ENCODE peak calls at places on chromosomes 16 and 17, in six cellular contexts. E is A549, Q is HepG2, R is transverse colon, H is H1, D is GM12878. W is an unnamed sample.
A peak's percentile ranks its signal among the peaks of the same experiment; 100 is the strongest.

GRCh38 chr17:40468560-40468959 is 25.3 kb downstream of the IGFBP4 start:
- DNase-seq in E (no peak), R (no peak), Q (no peak), H (no peak), D (no peak), W (no peak)

GRCh38 chr16:85520853-85521736 is 92.0 kb upstream of the GSE1 start:
- DNase-seq in R (peak; percentile 91), H (no peak), D (no peak), Q (peak; percentile 71), E (no peak), W (no peak)

GRCh38 chr16:29898786-29899515 is 399 bp downstream of the SEZ6L2 start:
- DNase-seq in D (no peak), R (peak; percentile 69), Q (no peak), H (no peak), E (peak; percentile 58), W (no peak)

GRCh38 chr17:82234211-82235055 is 5.6 kb downstream of the SLC16A3 start:
- DNase-seq in R (no peak), Q (no peak), D (no peak), E (no peak), H (no peak), W (no peak)

GRCh38 chr16:88738167-88739084 is 32.1 kb downstream of the CTU2 start:
- DNase-seq in H (no peak), R (no peak), E (no peak), Q (no peak), D (no peak), W (no peak)

GRCh38 chr17:43442711-43443110 is 41.1 kb upstream of the DHX8 start:
- DNase-seq in R (no peak), D (no peak), E (no peak), Q (no peak), H (no peak), W (no peak)

GRCh38 chr16:65446441-65446840 is 324.6 kb upstream of the CDH11 start:
- DNase-seq in D (no peak), E (no peak), Q (no peak), R (no peak), H (no peak), W (no peak)

GRCh38 chr16:75111514-75112280 is 4.9 kb downstream of the LDHD start:
- DNase-seq in E (no peak), R (no peak), Q (no peak), H (no peak), D (no peak), W (peak; percentile 52)

GRCh38 chr16:50306287-50306686 is 39.9 kb downstream of the ADCY7 start:
- DNase-seq in E (no peak), D (no peak), Q (no peak), H (no peak), R (no peak), W (no peak)

GRCh38 chr17:56786989-56787482 is 46.7 kb downstream of the C17orf67 start:
- DNase-seq in E (peak; percentile 27), D (peak; percentile 60), Q (peak; percentile 73), H (no peak), R (peak; percentile 25), W (no peak)

GRCh38 chr17:8362651-8363332 is 13.7 kb downstream of the KRABD2 start:
- DNase-seq in Q (no peak), D (no peak), H (no peak), R (no peak), E (no peak), W (no peak)

GRCh38 chr17:40110457-40110856 is 10.1 kb upstream of the NR1D1 start:
- DNase-seq in E (no peak), D (no peak), H (no peak), R (no peak), Q (no peak), W (peak; percentile 21)

GRCh38 chr16:74521691-74522090 is 85.2 kb downstream of the GLG1 start:
- DNase-seq in H (no peak), Q (no peak), E (no peak), R (no peak), D (no peak), W (no peak)

GRCh38 chr16:23504453-23505179 is 5.7 kb downstream of the GGA2 start:
- DNase-seq in E (peak; percentile 59), R (peak; percentile 42), D (peak; percentile 77), Q (peak; percentile 58), H (no peak), W (peak; percentile 60)

GRCh38 chr16:86783626-86784266 is 205.4 kb downstream of the FOXL1 start:
- DNase-seq in R (no peak), Q (no peak), H (no peak), D (no peak), E (no peak), W (no peak)

GRCh38 chr16:48590476-48590875 is 19.5 kb downstream of the N4BP1 start:
- DNase-seq in D (no peak), R (no peak), H (no peak), E (no peak), Q (no peak), W (no peak)

GRCh38 chr17:44095647-44096496 is 25.3 kb downstream of the G6PC3 start:
- DNase-seq in D (no peak), R (peak; percentile 58), Q (peak; percentile 94), H (peak; percentile 78), E (peak; percentile 88), W (peak; percentile 73)

GRCh38 chr17:32795339-32795979 is 81.5 kb downstream of the MYO1D start:
- DNase-seq in H (no peak), Q (no peak), E (no peak), D (no peak), R (peak; percentile 55), W (no peak)

GRCh38 chr17:65697661-65698060 is 136.2 kb upstream of the AXIN2 start:
- DNase-seq in E (no peak), Q (no peak), H (no peak), R (peak; percentile 38), D (no peak), W (no peak)

GRCh38 chr17:50976951-50977472 is 110.9 kb upstream of the TOB1 start:
- DNase-seq in D (no peak), H (no peak), R (no peak), Q (no peak), E (no peak), W (no peak)

GRCh38 chr17:40951011-40951622 is 13.7 kb upstream of the KRT23 start:
- DNase-seq in Q (peak; percentile 63), E (no peak), R (no peak), H (no peak), D (no peak), W (no peak)

GRCh38 chr16:35398208-35398607 is 1938.8 kb downstream of the TP53TG3F start:
- DNase-seq in Q (no peak), D (no peak), H (no peak), R (no peak), E (no peak), W (no peak)

GRCh38 chr16:89138513-89138795 is 33.1 kb upstream of the CDH15 start:
- DNase-seq in Q (no peak), E (no peak), R (no peak), H (no peak), D (no peak), W (no peak)

GRCh38 chr16:23876256-23876896 is 40.6 kb downstream of the PRKCB start:
- DNase-seq in E (no peak), Q (no peak), R (no peak), H (no peak), D (no peak), W (no peak)

GRCh38 chr17:21213491-21214014 is 408 bp downstream of the TMEM11 start:
- DNase-seq in E (peak; percentile 72), H (no peak), D (no peak), R (peak; percentile 52), Q (no peak), W (no peak)

GRCh38 chr17:39036009-39036408 is 68.8 kb upstream of the FBXO47 start:
- DNase-seq in E (no peak), H (no peak), Q (no peak), D (no peak), R (no peak), W (no peak)

GRCh38 chr16:50593410-50594139 is 45.4 kb downstream of the NKD1 start:
- DNase-seq in D (no peak), H (peak; percentile 23), E (no peak), R (no peak), Q (no peak), W (no peak)

GRCh38 chr17:80948091-80948960 is 43.3 kb upstream of the CHMP6 start:
- DNase-seq in D (no peak), E (no peak), Q (no peak), H (no peak), R (no peak), W (no peak)

GRCh38 chr16:10581507-10581906 is 1.1 kb upstream of the EMP2 start:
- DNase-seq in Q (no peak), H (no peak), R (no peak), E (no peak), D (no peak), W (no peak)
- TF ChIP-seq EP300 in Q (no peak), H (no peak), R (no peak), E (no peak), D (no peak), W (no peak)

GRCh38 chr17:77126519-77126918 is 14.2 kb upstream of the SEC14L1 start:
- DNase-seq in E (no peak), Q (no peak), D (no peak), H (no peak), R (peak; percentile 44), W (peak; percentile 61)

GRCh38 chr17:77129568-77130301 is 11.0 kb upstream of the SEC14L1 start:
- DNase-seq in H (no peak), E (no peak), Q (no peak), D (no peak), R (no peak), W (no peak)

GRCh38 chr17:77125432-77125901 is 15.3 kb upstream of the SEC14L1 start:
- DNase-seq in Q (peak; percentile 67), H (no peak), D (no peak), E (peak; percentile 97), R (no peak), W (no peak)

GRCh38 chr17:77128895-77129567 is 11.7 kb upstream of the SEC14L1 start:
- DNase-seq in E (no peak), R (no peak), H (no peak), Q (no peak), D (no peak), W (no peak)

DNA sequence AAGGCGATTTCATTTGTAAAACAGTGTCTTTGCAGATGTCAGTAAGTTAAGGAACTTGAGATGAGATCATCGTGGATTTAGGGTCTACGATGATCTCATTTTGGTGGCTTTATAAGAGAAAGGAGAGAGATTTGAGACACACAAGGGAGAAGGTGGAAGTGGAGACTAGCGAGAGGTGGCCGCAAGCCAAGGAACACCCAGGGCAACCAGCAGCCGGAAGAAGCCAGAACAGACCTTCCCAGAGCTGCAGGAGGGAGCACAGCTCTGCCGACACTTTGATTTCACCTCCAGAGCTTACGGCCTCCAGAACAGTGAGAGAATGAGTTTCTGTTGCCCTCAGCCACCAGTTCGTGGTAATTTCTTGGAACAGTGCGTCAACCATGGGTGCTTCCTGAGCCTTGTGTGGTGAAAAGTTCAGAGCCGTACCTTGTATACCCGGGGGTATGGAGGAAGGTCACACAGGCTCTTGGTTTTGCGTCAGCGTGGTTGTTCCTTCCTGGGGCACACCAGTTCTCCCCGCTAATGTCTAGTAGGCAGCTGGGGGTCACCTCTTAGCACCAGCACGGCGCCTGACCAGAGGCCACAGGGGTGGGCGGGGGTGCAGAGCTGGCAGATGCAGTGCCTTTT is 12.9 kb upstream of the SEC14L1 start:
- DNase-seq in R (peak; percentile 76), Q (no peak), E (no peak), D (no peak), H (no peak), W (no peak)
- TF ChIP-seq EP300 in R (peak; percentile 61), Q (no peak), E (no peak), D (no peak), H (no peak), W (no peak)

GRCh38 chr17:17280613-17281549 is at the start of gene COPS3:
- DNase-seq in R (peak; percentile 98), D (peak; percentile 84), H (peak; percentile 86), Q (peak; percentile 95), E (peak; percentile 100), W (peak; percentile 99)
- TF ChIP-seq EP300 in R (no peak), D (no peak), H (no peak), Q (no peak), E (no peak), W (no peak)

GRCh38 chr17:75440738-75441448 is 15.5 kb upstream of the TMEM94 start:
- DNase-seq in D (no peak), E (no peak), H (no peak), R (no peak), Q (no peak), W (no peak)
- TF ChIP-seq EP300 in D (no peak), E (no peak), H (no peak), R (no peak), Q (no peak), W (peak; percentile 73)